ENCODE peak calls at places on chromosomes 11 and 22, in eight cellular contexts. One of them, this sample, is unnamed.

GRCh38 chr11:100805509-100806199 is 118.6 kb downstream of the ARHGAP42 start:
- DNase-seq in CD8-positive, alpha-beta memory T cell: no peak
- DNase-seq in RWPE1: no peak
- DNase-seq in coronary artery: no peak
- DNase-seq in colonic mucosa: no peak
- DNase-seq in OCI-LY7: no peak
- DNase-seq in PC-3: peak
- DNase-seq in SK-N-SH: no peak
- DNase-seq in this sample: no peak

GRCh38 chr11:130520231-130520630 is 71.8 kb downstream of the ADAMTS15 start:
- DNase-seq in CD8-positive, alpha-beta memory T cell: no peak
- DNase-seq in RWPE1: no peak
- DNase-seq in coronary artery: no peak
- DNase-seq in colonic mucosa: no peak
- DNase-seq in OCI-LY7: no peak
- DNase-seq in PC-3: no peak
- DNase-seq in SK-N-SH: no peak
- DNase-seq in this sample: no peak

GRCh38 chr22:49827853-49828598 is at the start of gene BRD1:
- DNase-seq in CD8-positive, alpha-beta memory T cell: peak
- DNase-seq in RWPE1: peak
- DNase-seq in coronary artery: no peak
- DNase-seq in colonic mucosa: peak
- DNase-seq in OCI-LY7: peak
- DNase-seq in PC-3: peak
- DNase-seq in SK-N-SH: peak
- DNase-seq in this sample: no peak

GRCh38 chr11:86743223-86744118 is 56.9 kb upstream of the PRSS23 start:
- DNase-seq in CD8-positive, alpha-beta memory T cell: no peak
- DNase-seq in RWPE1: peak
- DNase-seq in coronary artery: peak
- DNase-seq in colonic mucosa: peak
- DNase-seq in OCI-LY7: no peak
- DNase-seq in PC-3: peak
- DNase-seq in SK-N-SH: no peak
- DNase-seq in this sample: peak

GRCh38 chr22:19108807-19109197 is 13.4 kb downstream of the DGCR2 start:
- DNase-seq in CD8-positive, alpha-beta memory T cell: no peak
- DNase-seq in RWPE1: no peak
- DNase-seq in coronary artery: no peak
- DNase-seq in colonic mucosa: no peak
- DNase-seq in OCI-LY7: no peak
- DNase-seq in PC-3: no peak
- DNase-seq in SK-N-SH: no peak
- DNase-seq in this sample: peak

GRCh38 chr22:50315289-50316113 is 8.1 kb upstream of the PLXNB2 start:
- DNase-seq in CD8-positive, alpha-beta memory T cell: no peak
- DNase-seq in RWPE1: no peak
- DNase-seq in coronary artery: no peak
- DNase-seq in colonic mucosa: no peak
- DNase-seq in OCI-LY7: peak
- DNase-seq in PC-3: no peak
- DNase-seq in SK-N-SH: peak
- DNase-seq in this sample: no peak

GRCh38 chr11:96465537-96465936 is 75.7 kb downstream of the JRKL start:
- DNase-seq in CD8-positive, alpha-beta memory T cell: no peak
- DNase-seq in RWPE1: no peak
- DNase-seq in coronary artery: no peak
- DNase-seq in colonic mucosa: no peak
- DNase-seq in OCI-LY7: no peak
- DNase-seq in PC-3: peak
- DNase-seq in SK-N-SH: no peak
- DNase-seq in this sample: no peak

GRCh38 chr11:131690362-131690761 is 319.9 kb downstream of the NTM start:
- DNase-seq in CD8-positive, alpha-beta memory T cell: no peak
- DNase-seq in RWPE1: no peak
- DNase-seq in coronary artery: no peak
- DNase-seq in colonic mucosa: peak
- DNase-seq in OCI-LY7: no peak
- DNase-seq in PC-3: no peak
- DNase-seq in SK-N-SH: no peak
- DNase-seq in this sample: no peak

GRCh38 chr11:92199991-92200390 is 24.6 kb upstream of the FAT3 start:
- DNase-seq in CD8-positive, alpha-beta memory T cell: no peak
- DNase-seq in RWPE1: no peak
- DNase-seq in coronary artery: no peak
- DNase-seq in colonic mucosa: no peak
- DNase-seq in OCI-LY7: no peak
- DNase-seq in PC-3: no peak
- DNase-seq in SK-N-SH: no peak
- DNase-seq in this sample: no peak

GRCh38 chr11:2271077-2271326 is 614 bp upstream of the ASCL2 start:
- DNase-seq in CD8-positive, alpha-beta memory T cell: peak
- DNase-seq in RWPE1: no peak
- DNase-seq in coronary artery: peak
- DNase-seq in colonic mucosa: peak
- DNase-seq in OCI-LY7: no peak
- DNase-seq in PC-3: no peak
- DNase-seq in SK-N-SH: no peak
- DNase-seq in this sample: no peak

GRCh38 chr11:96147913-96148312 is 195.1 kb downstream of the MAML2 start:
- DNase-seq in CD8-positive, alpha-beta memory T cell: no peak
- DNase-seq in RWPE1: no peak
- DNase-seq in coronary artery: no peak
- DNase-seq in colonic mucosa: no peak
- DNase-seq in OCI-LY7: no peak
- DNase-seq in PC-3: no peak
- DNase-seq in SK-N-SH: no peak
- DNase-seq in this sample: no peak

GRCh38 chr11:112408551-112408950 is 147.9 kb upstream of the PLET1 start:
- DNase-seq in CD8-positive, alpha-beta memory T cell: no peak
- DNase-seq in RWPE1: no peak
- DNase-seq in coronary artery: no peak
- DNase-seq in colonic mucosa: no peak
- DNase-seq in OCI-LY7: no peak
- DNase-seq in PC-3: no peak
- DNase-seq in SK-N-SH: no peak
- DNase-seq in this sample: no peak

GRCh38 chr11:117809236-117810055 is 12.4 kb upstream of the DSCAML1 start:
- DNase-seq in CD8-positive, alpha-beta memory T cell: no peak
- DNase-seq in RWPE1: peak
- DNase-seq in coronary artery: no peak
- DNase-seq in colonic mucosa: peak
- DNase-seq in OCI-LY7: no peak
- DNase-seq in PC-3: peak
- DNase-seq in SK-N-SH: peak
- DNase-seq in this sample: no peak

GRCh38 chr11:98260983-98261382 is 759.8 kb upstream of the CNTN5 start:
- DNase-seq in CD8-positive, alpha-beta memory T cell: no peak
- DNase-seq in RWPE1: no peak
- DNase-seq in coronary artery: no peak
- DNase-seq in colonic mucosa: no peak
- DNase-seq in OCI-LY7: no peak
- DNase-seq in PC-3: peak
- DNase-seq in SK-N-SH: no peak
- DNase-seq in this sample: no peak

GRCh38 chr11:10322830-10323792 is 18.2 kb downstream of the ADM start:
- DNase-seq in CD8-positive, alpha-beta memory T cell: no peak
- DNase-seq in RWPE1: peak
- DNase-seq in coronary artery: peak
- DNase-seq in colonic mucosa: peak
- DNase-seq in OCI-LY7: peak
- DNase-seq in PC-3: peak
- DNase-seq in SK-N-SH: peak
- DNase-seq in this sample: no peak

GRCh38 chr22:46003271-46004091 is 26.5 kb upstream of the WNT7B start:
- DNase-seq in CD8-positive, alpha-beta memory T cell: no peak
- DNase-seq in RWPE1: no peak
- DNase-seq in coronary artery: no peak
- DNase-seq in colonic mucosa: no peak
- DNase-seq in OCI-LY7: no peak
- DNase-seq in PC-3: no peak
- DNase-seq in SK-N-SH: peak
- DNase-seq in this sample: no peak

GRCh38 chr22:47837703-47838102 is 1075.3 kb downstream of the TBC1D22A start:
- DNase-seq in CD8-positive, alpha-beta memory T cell: no peak
- DNase-seq in RWPE1: no peak
- DNase-seq in coronary artery: peak
- DNase-seq in colonic mucosa: no peak
- DNase-seq in OCI-LY7: peak
- DNase-seq in PC-3: peak
- DNase-seq in SK-N-SH: peak
- DNase-seq in this sample: no peak

GRCh38 chr11:123429336-123429735 is 733 bp upstream of the GRAMD1B start:
- DNase-seq in CD8-positive, alpha-beta memory T cell: no peak
- DNase-seq in RWPE1: peak
- DNase-seq in coronary artery: no peak
- DNase-seq in colonic mucosa: no peak
- DNase-seq in OCI-LY7: no peak
- DNase-seq in PC-3: peak
- DNase-seq in SK-N-SH: no peak
- DNase-seq in this sample: no peak

GRCh38 chr22:19797086-19797485 is 36.5 kb downstream of the TBX1 start:
- DNase-seq in CD8-positive, alpha-beta memory T cell: no peak
- DNase-seq in RWPE1: no peak
- DNase-seq in coronary artery: no peak
- DNase-seq in colonic mucosa: no peak
- DNase-seq in OCI-LY7: no peak
- DNase-seq in PC-3: no peak
- DNase-seq in SK-N-SH: no peak
- DNase-seq in this sample: no peak

GRCh38 chr11:10942621-10943020 is 84.8 kb upstream of the ZBED5 start:
- DNase-seq in CD8-positive, alpha-beta memory T cell: no peak
- DNase-seq in RWPE1: no peak
- DNase-seq in coronary artery: no peak
- DNase-seq in colonic mucosa: no peak
- DNase-seq in OCI-LY7: no peak
- DNase-seq in PC-3: peak
- DNase-seq in SK-N-SH: no peak
- DNase-seq in this sample: no peak

GRCh38 chr11:79006854-79007253 is 432.2 kb upstream of the NARS2 start:
- DNase-seq in CD8-positive, alpha-beta memory T cell: no peak
- DNase-seq in RWPE1: no peak
- DNase-seq in coronary artery: no peak
- DNase-seq in colonic mucosa: no peak
- DNase-seq in OCI-LY7: no peak
- DNase-seq in PC-3: no peak
- DNase-seq in SK-N-SH: no peak
- DNase-seq in this sample: no peak

DNA sequence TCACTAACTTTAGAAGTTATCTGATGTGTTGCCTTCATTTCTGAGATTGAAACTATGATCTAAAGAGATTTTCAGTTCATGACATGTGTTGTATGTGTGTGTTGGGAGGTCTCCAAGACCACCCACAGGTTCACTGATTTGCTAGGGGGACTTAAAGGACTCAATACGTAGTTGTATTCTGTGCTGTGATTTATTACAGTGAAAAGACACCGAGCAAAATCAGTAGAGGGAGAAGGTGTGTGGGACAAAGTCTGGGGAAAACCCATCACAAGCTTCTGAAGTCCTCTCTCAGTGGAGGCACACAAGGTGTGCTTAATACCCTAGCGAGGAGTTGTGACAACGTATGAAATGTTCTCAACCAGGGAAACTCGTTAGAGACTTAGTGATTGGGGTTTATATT is 35.6 kb downstream of the RNF169 start:
- DNase-seq in CD8-positive, alpha-beta memory T cell: no peak
- DNase-seq in RWPE1: no peak
- DNase-seq in coronary artery: no peak
- DNase-seq in colonic mucosa: no peak
- DNase-seq in OCI-LY7: no peak
- DNase-seq in PC-3: no peak
- DNase-seq in SK-N-SH: no peak
- DNase-seq in this sample: no peak
- H3K27ac ChIP-seq in CD8-positive, alpha-beta memory T cell: no peak
- H3K27ac ChIP-seq in RWPE1: no peak
- H3K27ac ChIP-seq in coronary artery: no peak
- H3K27ac ChIP-seq in colonic mucosa: peak
- H3K27ac ChIP-seq in OCI-LY7: no peak
- H3K27ac ChIP-seq in PC-3: no peak
- H3K27ac ChIP-seq in SK-N-SH: no peak
- H3K27ac ChIP-seq in this sample: peak

GRCh38 chr11:134993691-134994243 is 581.7 kb upstream of the B3GAT1 start:
- DNase-seq in CD8-positive, alpha-beta memory T cell: no peak
- DNase-seq in RWPE1: no peak
- DNase-seq in coronary artery: no peak
- DNase-seq in colonic mucosa: no peak
- DNase-seq in OCI-LY7: no peak
- DNase-seq in PC-3: no peak
- DNase-seq in SK-N-SH: no peak
- DNase-seq in this sample: no peak

GRCh38 chr11:134997652-134998320 is 585.7 kb upstream of the B3GAT1 start:
- DNase-seq in CD8-positive, alpha-beta memory T cell: no peak
- DNase-seq in RWPE1: no peak
- DNase-seq in coronary artery: no peak
- DNase-seq in colonic mucosa: no peak
- DNase-seq in OCI-LY7: no peak
- DNase-seq in PC-3: no peak
- DNase-seq in SK-N-SH: no peak
- DNase-seq in this sample: no peak

GRCh38 chr11:134995746-134996145 is 583.7 kb upstream of the B3GAT1 start:
- DNase-seq in CD8-positive, alpha-beta memory T cell: no peak
- DNase-seq in RWPE1: no peak
- DNase-seq in coronary artery: no peak
- DNase-seq in colonic mucosa: no peak
- DNase-seq in OCI-LY7: no peak
- DNase-seq in PC-3: no peak
- DNase-seq in SK-N-SH: no peak
- DNase-seq in this sample: no peak

GRCh38 chr11:134999490-135000066 is 587.5 kb upstream of the B3GAT1 start:
- DNase-seq in CD8-positive, alpha-beta memory T cell: no peak
- DNase-seq in RWPE1: no peak
- DNase-seq in coronary artery: no peak
- DNase-seq in colonic mucosa: no peak
- DNase-seq in OCI-LY7: no peak
- DNase-seq in PC-3: no peak
- DNase-seq in SK-N-SH: no peak
- DNase-seq in this sample: no peak

GRCh38 chr11:134994431-134994830 is 582.4 kb upstream of the B3GAT1 start:
- DNase-seq in CD8-positive, alpha-beta memory T cell: no peak
- DNase-seq in RWPE1: no peak
- DNase-seq in coronary artery: no peak
- DNase-seq in colonic mucosa: no peak
- DNase-seq in OCI-LY7: no peak
- DNase-seq in PC-3: no peak
- DNase-seq in SK-N-SH: no peak
- DNase-seq in this sample: no peak
- H3K27ac ChIP-seq in CD8-positive, alpha-beta memory T cell: no peak
- H3K27ac ChIP-seq in RWPE1: no peak
- H3K27ac ChIP-seq in coronary artery: no peak
- H3K27ac ChIP-seq in colonic mucosa: no peak
- H3K27ac ChIP-seq in OCI-LY7: no peak
- H3K27ac ChIP-seq in PC-3: no peak
- H3K27ac ChIP-seq in SK-N-SH: no peak
- H3K27ac ChIP-seq in this sample: no peak

GRCh38 chr11:27402450-27402849 is 39.4 kb upstream of the CCDC34 start:
- DNase-seq in CD8-positive, alpha-beta memory T cell: no peak
- DNase-seq in RWPE1: no peak
- DNase-seq in coronary artery: no peak
- DNase-seq in colonic mucosa: peak
- DNase-seq in OCI-LY7: no peak
- DNase-seq in PC-3: no peak
- DNase-seq in SK-N-SH: no peak
- DNase-seq in this sample: no peak
- H3K27ac ChIP-seq in CD8-positive, alpha-beta memory T cell: no peak
- H3K27ac ChIP-seq in RWPE1: no peak
- H3K27ac ChIP-seq in coronary artery: no peak
- H3K27ac ChIP-seq in colonic mucosa: peak
- H3K27ac ChIP-seq in OCI-LY7: no peak
- H3K27ac ChIP-seq in PC-3: peak
- H3K27ac ChIP-seq in SK-N-SH: no peak
- H3K27ac ChIP-seq in this sample: peak

GRCh38 chr11:77351281-77351905 is 49.9 kb upstream of the GDPD4 start:
- DNase-seq in CD8-positive, alpha-beta memory T cell: no peak
- DNase-seq in RWPE1: peak
- DNase-seq in coronary artery: no peak
- DNase-seq in colonic mucosa: no peak
- DNase-seq in OCI-LY7: no peak
- DNase-seq in PC-3: no peak
- DNase-seq in SK-N-SH: no peak
- DNase-seq in this sample: no peak
- H3K27ac ChIP-seq in CD8-positive, alpha-beta memory T cell: no peak
- H3K27ac ChIP-seq in RWPE1: no peak
- H3K27ac ChIP-seq in coronary artery: no peak
- H3K27ac ChIP-seq in colonic mucosa: no peak
- H3K27ac ChIP-seq in OCI-LY7: no peak
- H3K27ac ChIP-seq in PC-3: no peak
- H3K27ac ChIP-seq in SK-N-SH: no peak
- H3K27ac ChIP-seq in this sample: peak

This sample was measured in epithelial cell of prostate.